ENCODE peak calls at places on chromosome 17, in eight cellular contexts. B is EL; T is 8988T; E is stimulated activated CD4-positive, alpha-beta T cell treated with anti-CD3 and anti-CD28 coated beads, Interleukin-15, amount 100 ng/mL, for 1 hour; L is neuronal stem cell; G is dorsolateral prefrontal cortex; D is NCI-H345; Q is activated CD4-positive, alpha-beta T cell treated with anti-CD3 and anti-CD28 coated beads, Interleukin-2, amount 50 U/mL, for 4 hours. F is an unnamed sample.

GRCh38 chr17:64991726-64992125 is 64.8 kb downstream of the GNA13 start:
- DNase-seq in B (no peak), T (no peak), E (no peak), L (no peak), G (no peak), D (no peak), Q (no peak), F (no peak)

GRCh38 chr17:79838541-79839274 is 532 bp downstream of the CBX4 start:
- DNase-seq in B (peak; percentile 58), T (no peak), E (no peak), L (no peak), G (peak; percentile 70), D (peak; percentile 79), Q (peak; percentile 32), F (no peak)

GRCh38 chr17:28574536-28574935 is 2.2 kb downstream of the ALDOC start:
- DNase-seq in B (no peak), T (no peak), E (no peak), L (no peak), G (no peak), D (no peak), Q (no peak), F (no peak)

GRCh38 chr17:35590249-35590824 is 3.2 kb downstream of the AP2B1 start:
- DNase-seq in B (no peak), T (no peak), E (no peak), L (no peak), G (no peak), D (no peak), Q (no peak), F (no peak)

GRCh38 chr17:7408863-7409262 is 1.2 kb downstream of the NLGN2 start:
- DNase-seq in B (no peak), T (no peak), E (no peak), L (no peak), G (no peak), D (no peak), Q (no peak), F (no peak)

GRCh38 chr17:48644910-48645557 is 18.9 kb upstream of the HOXB9 start:
- DNase-seq in B (no peak), T (peak; percentile 10), E (no peak), L (no peak), G (no peak), D (no peak), Q (no peak), F (no peak)

GRCh38 chr17:76523084-76524037 is 14.1 kb downstream of the CYGB start:
- DNase-seq in B (peak; percentile 59), T (peak; percentile 74), E (peak; percentile 74), L (peak; percentile 74), G (peak; percentile 76), D (peak; percentile 82), Q (peak; percentile 71), F (peak; percentile 87)

GRCh38 chr17:3865166-3865565 is 19.1 kb upstream of the NCBP3 start:
- DNase-seq in B (peak; percentile 84), T (no peak), E (no peak), L (no peak), G (no peak), D (no peak), Q (no peak), F (peak; percentile 82)

GRCh38 chr17:81364278-81365147 is 30.7 kb upstream of the BAHCC1 start:
- DNase-seq in B (no peak), T (no peak), E (no peak), L (no peak), G (no peak), D (no peak), Q (no peak), F (no peak)

GRCh38 chr17:80738020-80738380 is 193.4 kb downstream of the RPTOR start:
- DNase-seq in B (no peak), T (no peak), E (no peak), L (no peak), G (no peak), D (no peak), Q (no peak), F (no peak)

GRCh38 chr17:20935740-20936139 is 107.1 kb downstream of the USP22 start:
- DNase-seq in B (peak; percentile 69), T (no peak), E (no peak), L (no peak), G (no peak), D (no peak), Q (no peak), F (no peak)

GRCh38 chr17:4497101-4497824 is 1.4 kb upstream of the SPNS2 start:
- DNase-seq in B (peak; percentile 80), T (peak; percentile 78), E (no peak), L (no peak), G (peak; percentile 79), D (no peak), Q (no peak), F (peak; percentile 96)

GRCh38 chr17:8611671-8612298 is 18.7 kb downstream of the MYH10 start:
- DNase-seq in B (peak; percentile 51), T (no peak), E (no peak), L (no peak), G (no peak), D (no peak), Q (no peak), F (no peak)

GRCh38 chr17:7932483-7932891 is 481 bp downstream of the CNTROB start:
- DNase-seq in B (peak; percentile 46), T (no peak), E (no peak), L (no peak), G (no peak), D (no peak), Q (peak; percentile 7), F (peak; percentile 49)

GRCh38 chr17:63445571-63446217 is 412 bp downstream of the CYB561 start:
- DNase-seq in B (peak; percentile 57), T (peak; percentile 91), E (peak; percentile 53), L (no peak), G (no peak), D (peak; percentile 49), Q (peak; percentile 72), F (peak; percentile 75)

GRCh38 chr17:30594223-30594952 is 117.2 kb downstream of the GOSR1 start:
- DNase-seq in B (no peak), T (no peak), E (no peak), L (no peak), G (no peak), D (no peak), Q (no peak), F (no peak)

GRCh38 chr17:48970865-48971687 is 2.7 kb upstream of the GIP start:
- DNase-seq in B (no peak), T (no peak), E (no peak), L (no peak), G (no peak), D (no peak), Q (no peak), F (no peak)

GRCh38 chr17:67434061-67434525 is 57.0 kb downstream of the PITPNC1 start:
- DNase-seq in B (no peak), T (no peak), E (no peak), L (no peak), G (no peak), D (no peak), Q (peak; percentile 46), F (no peak)

GRCh38 chr17:42809250-42809649 is 10.6 kb downstream of the CNTD1 start:
- DNase-seq in B (peak; percentile 80), T (no peak), E (no peak), L (no peak), G (peak; percentile 79), D (no peak), Q (no peak), F (peak; percentile 54)

GRCh38 chr17:1561420-1562177 is 993 bp downstream of the PITPNA start:
- DNase-seq in B (peak; percentile 23), T (no peak), E (peak; percentile 25), L (no peak), G (no peak), D (no peak), Q (peak; percentile 29), F (no peak)

GRCh38 chr17:67139784-67140665 is 95.7 kb downstream of the CACNG1 start:
- DNase-seq in B (peak; percentile 68), T (no peak), E (no peak), L (no peak), G (no peak), D (no peak), Q (no peak), F (peak; percentile 16)

GRCh38 chr17:39231091-39231561 is 5.4 kb upstream of the STAC2 start:
- DNase-seq in B (no peak), T (no peak), E (no peak), L (no peak), G (no peak), D (no peak), Q (no peak), F (no peak)

GRCh38 chr17:31595076-31595475 is 203.6 kb downstream of the RAB11FIP4 start:
- DNase-seq in B (peak; percentile 75), T (no peak), E (no peak), L (no peak), G (no peak), D (no peak), Q (no peak), F (no peak)